ENCODE peak calls at places on chromosomes 5 and 9, in five cellular contexts. P is HEK293T, F is H1, C is GM12878, L is HepG2. I is an unnamed sample.

GRCh38 chr5:32866138-32866537 is 155.0 kb downstream of the NPR3 start:
- DNase-seq in P (no peak), L (no peak), F (no peak), C (no peak), I (no peak)

GRCh38 chr9:73719660-73720059 is 568.0 kb downstream of the ANXA1 start:
- DNase-seq in F (no peak), L (no peak), C (no peak), P (no peak), I (no peak)

GRCh38 chr9:95211028-95211427 is 106.5 kb downstream of the FANCC start:
- DNase-seq in P (no peak), F (no peak), C (no peak), L (no peak), I (no peak)

GRCh38 chr5:139402561-139403158 is 1.2 kb downstream of the SPATA24 start:
- DNase-seq in C (no peak), F (peak), L (peak), P (peak), I (peak)

GRCh38 chr9:136950656-136951030 is 1.4 kb upstream of the LCN12 start:
- DNase-seq in F (no peak), L (no peak), C (no peak), P (no peak), I (no peak)

GRCh38 chr5:173746050-173746449 is 129.6 kb upstream of the BOD1 start:
- DNase-seq in L (peak), P (no peak), C (no peak), F (no peak), I (no peak)

GRCh38 chr5:115136294-115136693 is 33.4 kb downstream of the TRIM36 start:
- DNase-seq in P (no peak), L (no peak), F (no peak), C (no peak), I (no peak)

GRCh38 chr9:21402387-21403247 is 6.3 kb upstream of the IFNA8 start:
- DNase-seq in P (peak), L (no peak), C (no peak), F (peak), I (no peak)

GRCh38 chr5:149795360-149795759 is 65.2 kb downstream of the PPARGC1B start:
- DNase-seq in C (no peak), L (no peak), F (no peak), P (no peak), I (no peak)

GRCh38 chr5:176658007-176658599 is 10.8 kb downstream of the TSPAN17 start:
- DNase-seq in F (peak), L (peak), P (peak), C (no peak), I (peak)

GRCh38 chr5:172834570-172835245 is 657 bp downstream of the ERGIC1 start:
- DNase-seq in L (peak), P (peak), F (peak), C (no peak), I (no peak)

GRCh38 chr5:38104497-38105230 is 153.7 kb upstream of the EGFLAM start:
- DNase-seq in F (no peak), C (no peak), P (no peak), L (peak), I (peak)

GRCh38 chr5:42993516-42994284 is 46.4 kb downstream of the ANXA2R start:
- DNase-seq in C (no peak), F (no peak), P (no peak), L (no peak), I (no peak)

GRCh38 chr5:28737682-28738081 is 1699.3 kb upstream of the CDH9 start:
- DNase-seq in P (no peak), L (no peak), F (no peak), C (no peak), I (no peak)

GRCh38 chr9:134491856-134492255 is 149.7 kb upstream of the COL5A1 start:
- DNase-seq in L (no peak), C (no peak), P (no peak), F (no peak), I (no peak)

GRCh38 chr9:91778031-91778430 is 172.0 kb downstream of the ROR2 start:
- DNase-seq in L (no peak), P (no peak), C (no peak), F (no peak), I (no peak)

GRCh38 chr5:179612577-179613459 is 10.7 kb downstream of the HNRNPH1 start:
- DNase-seq in L (no peak), F (no peak), P (no peak), C (no peak), I (no peak)

GRCh38 chr9:23914431-23915003 is 88.5 kb upstream of the ELAVL2 start:
- DNase-seq in C (no peak), P (no peak), F (no peak), L (no peak), I (no peak)

GRCh38 chr9:127546125-127546832 is 65.8 kb upstream of the STXBP1 start:
- DNase-seq in P (no peak), L (peak), C (no peak), F (no peak), I (no peak)

GRCh38 chr5:33834334-33834733 is 57.5 kb downstream of the ADAMTS12 start:
- DNase-seq in P (no peak), C (no peak), F (no peak), L (no peak), I (no peak)

GRCh38 chr5:45796959-45797553 is 100.9 kb upstream of the HCN1 start:
- DNase-seq in L (no peak), F (no peak), P (no peak), C (no peak), I (no peak)

GRCh38 chr9:70488793-70489105 is 74.3 kb upstream of the KLF9 start:
- DNase-seq in F (no peak), L (no peak), P (no peak), C (no peak), I (no peak)

GRCh38 chr9:98625728-98626127 is 83.0 kb downstream of the GABBR2 start:
- DNase-seq in F (no peak), P (no peak), L (no peak), C (no peak), I (peak)

GRCh38 chr5:55480781-55481180 is 54.0 kb downstream of the PLPP1 start:
- DNase-seq in L (no peak), P (no peak), F (no peak), C (no peak), I (no peak)

GRCh38 chr5:35876922-35877321 is 20.2 kb downstream of the IL7R start:
- DNase-seq in C (no peak), L (no peak), F (no peak), P (no peak), I (no peak)

GRCh38 chr5:19986036-19986619 is 1.9 kb downstream of the CDH18 start:
- DNase-seq in P (no peak), F (no peak), L (no peak), C (no peak), I (no peak)

GRCh38 chr9:91027005-91027404 is 225.4 kb downstream of the SYK start:
- DNase-seq in C (no peak), F (no peak), L (no peak), P (no peak), I (no peak)

GRCh38 chr5:158609328-158609727 is 490.4 kb downstream of the EBF1 start:
- DNase-seq in F (no peak), L (no peak), C (no peak), P (no peak), I (no peak)

GRCh38 chr5:161541-162110 is 29.7 kb upstream of the LRRC14B start:
- DNase-seq in C (no peak), P (no peak), F (no peak), L (no peak), I (no peak)

GRCh38 chr5:131795128-131795719 is 1.6 kb downstream of the FNIP1 start:
- DNase-seq in P (no peak), F (no peak), L (no peak), C (no peak), I (no peak)

GRCh38 chr9:114285166-114285867 is 37.6 kb upstream of the ORM1 start:
- DNase-seq in F (no peak), C (no peak), L (no peak), P (no peak), I (no peak)
- TF ChIP-seq SUZ12 in F (no peak), C (no peak), L (no peak), P (no peak), I (no peak)

DNA sequence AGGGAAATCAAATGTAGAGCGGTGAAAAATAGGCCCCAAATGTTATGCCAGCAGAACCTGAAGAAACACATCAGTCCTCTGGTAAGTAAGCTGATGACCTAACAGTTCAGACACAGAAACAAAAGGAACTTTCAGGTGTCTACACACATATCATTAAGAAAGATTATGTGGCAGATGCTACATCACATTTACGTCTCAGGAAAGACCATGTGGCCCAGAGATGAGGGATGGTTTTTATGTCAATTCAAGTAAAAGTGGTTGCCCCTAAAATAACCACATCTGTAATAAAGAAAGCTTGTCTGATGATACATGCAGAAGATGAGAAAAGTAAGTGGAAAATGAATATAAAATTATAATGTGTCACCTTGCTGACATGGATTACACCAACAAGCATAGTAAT is 31.4 kb downstream of the GNAQ start:
- DNase-seq in C (no peak), F (no peak), L (no peak), P (no peak), I (no peak)
- TF ChIP-seq SUZ12 in C (no peak), F (no peak), L (no peak), P (no peak), I (no peak)

GRCh38 chr9:85898288-85898802 is 42.6 kb upstream of the NAA35 start:
- DNase-seq in L (no peak), P (no peak), F (no peak), C (no peak), I (no peak)

GRCh38 chr9:85895685-85896084 is 45.3 kb upstream of the NAA35 start:
- DNase-seq in C (no peak), P (no peak), F (no peak), L (no peak), I (no peak)

GRCh38 chr9:85899388-85899787 is 41.6 kb upstream of the NAA35 start:
- DNase-seq in P (no peak), L (no peak), C (no peak), F (no peak), I (no peak)

GRCh38 chr9:85897853-85898252 is 43.1 kb upstream of the NAA35 start:
- DNase-seq in F (no peak), L (no peak), C (no peak), P (no peak), I (no peak)

DNA sequence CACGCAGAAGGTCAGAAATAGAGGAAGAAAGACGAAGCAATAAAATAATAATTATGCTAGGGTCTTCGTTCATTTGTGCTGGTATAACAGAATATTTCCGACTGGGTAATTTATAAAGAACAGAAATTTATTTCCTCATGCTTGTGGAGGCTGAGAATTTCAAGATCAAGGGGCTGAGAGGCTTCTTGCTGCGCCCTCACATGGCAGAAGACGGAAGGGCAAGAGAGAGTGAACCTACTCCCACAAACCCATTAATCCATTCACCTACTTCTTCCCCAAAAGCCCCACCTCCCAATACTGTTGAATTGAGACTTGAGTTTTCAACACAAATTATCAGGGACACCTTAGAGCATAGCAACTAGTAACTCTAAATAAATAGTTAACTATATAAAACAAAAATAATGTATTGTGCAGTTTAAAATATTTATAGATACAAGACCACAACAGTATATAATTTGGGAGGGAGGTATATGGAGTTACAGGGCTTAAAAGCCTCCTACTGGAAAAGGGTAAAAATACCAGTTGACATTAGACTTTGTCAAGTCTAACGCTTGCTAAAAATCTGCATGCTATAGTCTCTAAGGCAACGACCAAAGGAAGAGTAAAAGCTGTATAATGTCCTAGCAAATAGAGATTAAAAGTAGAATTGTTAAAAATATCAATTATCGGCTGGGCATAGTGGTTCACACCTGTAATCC is 40.3 kb upstream of the NAA35 start:
- DNase-seq in L (no peak), P (peak), C (no peak), F (peak), I (peak)
- TF ChIP-seq SUZ12 in L (no peak), P (no peak), C (no peak), F (no peak), I (no peak)

GRCh38 chr5:124697482-124697881 is 49.0 kb downstream of the ZNF608 start:
- DNase-seq in C (no peak), P (no peak), L (no peak), F (no peak), I (no peak)

GRCh38 chr5:124696898-124697297 is 49.5 kb downstream of the ZNF608 start:
- DNase-seq in F (no peak), L (no peak), P (no peak), C (no peak), I (no peak)

GRCh38 chr5:124692950-124693349 is 53.5 kb downstream of the ZNF608 start:
- DNase-seq in L (no peak), F (no peak), P (no peak), C (no peak), I (no peak)

GRCh38 chr5:124689653-124690052 is 56.8 kb downstream of the ZNF608 start:
- DNase-seq in L (no peak), F (no peak), P (no peak), C (no peak), I (no peak)

GRCh38 chr5:124692324-124692723 is 54.1 kb downstream of the ZNF608 start:
- DNase-seq in L (no peak), F (no peak), C (no peak), P (no peak), I (no peak)
- TF ChIP-seq SUZ12 in L (no peak), F (no peak), C (no peak), P (no peak), I (no peak)